ENCODE peak calls at places on chromosomes 5 and 9, in nine cellular contexts. One of them, this sample, is unnamed. For H3K9me3, the result is how much of the 10 kb centered on the place peaks cover.

GRCh38 chr5:59893436-59894227 is at the start of gene PDE4D:
- DNase-seq in T-helper 17 cell: no peak
- DNase-seq in tibial artery: peak
- DNase-seq in heart left ventricle: peak
- DNase-seq in OCI-LY7: no peak
- DNase-seq in breast epithelium: peak
- DNase-seq in fibroblast of lung: peak
- DNase-seq in A549: peak
- DNase-seq in GM23248: peak
- DNase-seq in this sample: no peak

GRCh38 chr5:34474573-34475021 is 181.5 kb upstream of the RAI14 start:
- DNase-seq in T-helper 17 cell: no peak
- DNase-seq in tibial artery: no peak
- DNase-seq in heart left ventricle: no peak
- DNase-seq in OCI-LY7: peak
- DNase-seq in breast epithelium: no peak
- DNase-seq in fibroblast of lung: peak
- DNase-seq in A549: peak
- DNase-seq in GM23248: peak
- DNase-seq in this sample: no peak

GRCh38 chr9:125025584-125025983 is 84.7 kb upstream of the GOLGA1 start:
- DNase-seq in T-helper 17 cell: no peak
- DNase-seq in tibial artery: no peak
- DNase-seq in heart left ventricle: no peak
- DNase-seq in OCI-LY7: no peak
- DNase-seq in breast epithelium: no peak
- DNase-seq in fibroblast of lung: peak
- DNase-seq in A549: no peak
- DNase-seq in GM23248: no peak
- DNase-seq in this sample: no peak

GRCh38 chr5:64040496-64040895 is 78.3 kb upstream of the HTR1A start:
- DNase-seq in T-helper 17 cell: no peak
- DNase-seq in tibial artery: no peak
- DNase-seq in heart left ventricle: no peak
- DNase-seq in OCI-LY7: no peak
- DNase-seq in breast epithelium: no peak
- DNase-seq in fibroblast of lung: no peak
- DNase-seq in A549: no peak
- DNase-seq in GM23248: peak
- DNase-seq in this sample: no peak

GRCh38 chr5:89735108-89735507 is 674.4 kb downstream of the CETN3 start:
- DNase-seq in T-helper 17 cell: no peak
- DNase-seq in tibial artery: no peak
- DNase-seq in heart left ventricle: no peak
- DNase-seq in OCI-LY7: no peak
- DNase-seq in breast epithelium: no peak
- DNase-seq in fibroblast of lung: peak
- DNase-seq in A549: no peak
- DNase-seq in GM23248: peak
- DNase-seq in this sample: no peak

GRCh38 chr9:123418506-123418905 is 62.5 kb downstream of the CRB2 start:
- DNase-seq in T-helper 17 cell: no peak
- DNase-seq in tibial artery: peak
- DNase-seq in heart left ventricle: no peak
- DNase-seq in OCI-LY7: no peak
- DNase-seq in breast epithelium: peak
- DNase-seq in fibroblast of lung: no peak
- DNase-seq in A549: no peak
- DNase-seq in GM23248: no peak
- DNase-seq in this sample: no peak

GRCh38 chr5:160064979-160065619 is 54.2 kb downstream of the PWWP2A start:
- DNase-seq in T-helper 17 cell: no peak
- DNase-seq in tibial artery: no peak
- DNase-seq in heart left ventricle: no peak
- DNase-seq in OCI-LY7: no peak
- DNase-seq in breast epithelium: no peak
- DNase-seq in fibroblast of lung: no peak
- DNase-seq in A549: no peak
- DNase-seq in GM23248: no peak
- DNase-seq in this sample: no peak

GRCh38 chr9:38145526-38146053 is 76.6 kb upstream of the SHB start:
- DNase-seq in T-helper 17 cell: no peak
- DNase-seq in tibial artery: no peak
- DNase-seq in heart left ventricle: no peak
- DNase-seq in OCI-LY7: no peak
- DNase-seq in breast epithelium: no peak
- DNase-seq in fibroblast of lung: no peak
- DNase-seq in A549: no peak
- DNase-seq in GM23248: no peak
- DNase-seq in this sample: no peak

GRCh38 chr5:136686192-136686872 is 321.0 kb upstream of the TRPC7 start:
- DNase-seq in T-helper 17 cell: no peak
- DNase-seq in tibial artery: no peak
- DNase-seq in heart left ventricle: no peak
- DNase-seq in OCI-LY7: peak
- DNase-seq in breast epithelium: no peak
- DNase-seq in fibroblast of lung: peak
- DNase-seq in A549: no peak
- DNase-seq in GM23248: peak
- DNase-seq in this sample: no peak

GRCh38 chr5:131767891-131768290 is 28.9 kb downstream of the FNIP1 start:
- DNase-seq in T-helper 17 cell: no peak
- DNase-seq in tibial artery: no peak
- DNase-seq in heart left ventricle: no peak
- DNase-seq in OCI-LY7: no peak
- DNase-seq in breast epithelium: no peak
- DNase-seq in fibroblast of lung: no peak
- DNase-seq in A549: no peak
- DNase-seq in GM23248: no peak
- DNase-seq in this sample: no peak

GRCh38 chr9:38621434-38622082 is 1.2 kb upstream of the ANKRD18A start:
- DNase-seq in T-helper 17 cell: peak
- DNase-seq in tibial artery: no peak
- DNase-seq in heart left ventricle: no peak
- DNase-seq in OCI-LY7: no peak
- DNase-seq in breast epithelium: no peak
- DNase-seq in fibroblast of lung: no peak
- DNase-seq in A549: no peak
- DNase-seq in GM23248: no peak
- DNase-seq in this sample: no peak

GRCh38 chr9:98326402-98327248 is 71.2 kb upstream of the TBC1D2 start:
- DNase-seq in T-helper 17 cell: no peak
- DNase-seq in tibial artery: no peak
- DNase-seq in heart left ventricle: no peak
- DNase-seq in OCI-LY7: peak
- DNase-seq in breast epithelium: no peak
- DNase-seq in fibroblast of lung: peak
- DNase-seq in A549: no peak
- DNase-seq in GM23248: peak
- DNase-seq in this sample: no peak

GRCh38 chr9:70079364-70080103 is 35.9 kb downstream of the MAMDC2 start:
- DNase-seq in T-helper 17 cell: no peak
- DNase-seq in tibial artery: no peak
- DNase-seq in heart left ventricle: no peak
- DNase-seq in OCI-LY7: no peak
- DNase-seq in breast epithelium: no peak
- DNase-seq in fibroblast of lung: peak
- DNase-seq in A549: no peak
- DNase-seq in GM23248: peak
- DNase-seq in this sample: no peak

GRCh38 chr5:175809531-175810121 is 61.8 kb upstream of the CPLX2 start:
- DNase-seq in T-helper 17 cell: no peak
- DNase-seq in tibial artery: no peak
- DNase-seq in heart left ventricle: no peak
- DNase-seq in OCI-LY7: no peak
- DNase-seq in breast epithelium: no peak
- DNase-seq in fibroblast of lung: peak
- DNase-seq in A549: peak
- DNase-seq in GM23248: peak
- DNase-seq in this sample: no peak

GRCh38 chr9:127689332-127690000 is 17.3 kb upstream of the CFAP157 start:
- DNase-seq in T-helper 17 cell: no peak
- DNase-seq in tibial artery: no peak
- DNase-seq in heart left ventricle: no peak
- DNase-seq in OCI-LY7: no peak
- DNase-seq in breast epithelium: no peak
- DNase-seq in fibroblast of lung: no peak
- DNase-seq in A549: no peak
- DNase-seq in GM23248: no peak
- DNase-seq in this sample: no peak

GRCh38 chr5:37576496-37576895 is 197.4 kb downstream of the WDR70 start:
- DNase-seq in T-helper 17 cell: no peak
- DNase-seq in tibial artery: no peak
- DNase-seq in heart left ventricle: no peak
- DNase-seq in OCI-LY7: no peak
- DNase-seq in breast epithelium: no peak
- DNase-seq in fibroblast of lung: no peak
- DNase-seq in A549: no peak
- DNase-seq in GM23248: no peak
- DNase-seq in this sample: no peak

GRCh38 chr5:143053780-143054179 is 283.6 kb downstream of the ARHGAP26 start:
- DNase-seq in T-helper 17 cell: no peak
- DNase-seq in tibial artery: no peak
- DNase-seq in heart left ventricle: no peak
- DNase-seq in OCI-LY7: no peak
- DNase-seq in breast epithelium: no peak
- DNase-seq in fibroblast of lung: no peak
- DNase-seq in A549: no peak
- DNase-seq in GM23248: no peak
- DNase-seq in this sample: no peak

GRCh38 chr5:158414780-158415179 is 555.8 kb upstream of the CLINT1 start:
- DNase-seq in T-helper 17 cell: no peak
- DNase-seq in tibial artery: no peak
- DNase-seq in heart left ventricle: no peak
- DNase-seq in OCI-LY7: no peak
- DNase-seq in breast epithelium: no peak
- DNase-seq in fibroblast of lung: peak
- DNase-seq in A549: no peak
- DNase-seq in GM23248: peak
- DNase-seq in this sample: no peak
- H3K9me3 ChIP-seq in T-helper 17 cell: under half
- H3K9me3 ChIP-seq in tibial artery: under half
- H3K9me3 ChIP-seq in heart left ventricle: under half
- H3K9me3 ChIP-seq in OCI-LY7: under half
- H3K9me3 ChIP-seq in breast epithelium: under half
- H3K9me3 ChIP-seq in fibroblast of lung: under half
- H3K9me3 ChIP-seq in A549: under half
- H3K9me3 ChIP-seq in GM23248: under half
- H3K9me3 ChIP-seq in this sample: under half

DNA sequence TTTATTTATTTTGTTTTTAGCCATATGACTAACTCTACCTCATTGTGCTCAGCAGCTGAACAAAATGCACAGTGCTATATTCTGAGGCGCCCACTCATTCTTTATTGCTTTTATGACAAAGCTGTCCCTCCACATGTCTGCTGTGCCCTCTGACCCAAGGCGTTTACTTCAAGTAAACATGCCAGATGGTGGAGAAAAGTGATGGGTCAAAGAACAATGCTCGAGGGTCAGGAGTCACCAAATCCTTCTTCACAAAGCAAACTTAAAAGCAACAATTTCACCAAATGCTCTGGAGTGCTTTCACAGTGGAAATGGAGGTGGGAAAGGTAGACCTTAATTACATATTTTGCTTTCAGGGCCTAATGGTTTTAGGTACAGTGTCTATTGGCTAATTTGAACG is 215.3 kb upstream of the ELAVL2 start:
- DNase-seq in T-helper 17 cell: no peak
- DNase-seq in tibial artery: no peak
- DNase-seq in heart left ventricle: no peak
- DNase-seq in OCI-LY7: no peak
- DNase-seq in breast epithelium: no peak
- DNase-seq in fibroblast of lung: no peak
- DNase-seq in A549: no peak
- DNase-seq in GM23248: no peak
- DNase-seq in this sample: no peak
- H3K9me3 ChIP-seq in T-helper 17 cell: under half
- H3K9me3 ChIP-seq in tibial artery: under half
- H3K9me3 ChIP-seq in heart left ventricle: under half
- H3K9me3 ChIP-seq in OCI-LY7: under half
- H3K9me3 ChIP-seq in breast epithelium: under half
- H3K9me3 ChIP-seq in fibroblast of lung: under half
- H3K9me3 ChIP-seq in A549: under half
- H3K9me3 ChIP-seq in GM23248: under half
- H3K9me3 ChIP-seq in this sample: under half

GRCh38 chr9:5650356-5651105 is 21.6 kb downstream of the RIC1 start:
- DNase-seq in T-helper 17 cell: no peak
- DNase-seq in tibial artery: no peak
- DNase-seq in heart left ventricle: no peak
- DNase-seq in OCI-LY7: no peak
- DNase-seq in breast epithelium: no peak
- DNase-seq in fibroblast of lung: no peak
- DNase-seq in A549: no peak
- DNase-seq in GM23248: no peak
- DNase-seq in this sample: no peak

GRCh38 chr9:5652810-5653209 is 23.9 kb downstream of the RIC1 start:
- DNase-seq in T-helper 17 cell: no peak
- DNase-seq in tibial artery: no peak
- DNase-seq in heart left ventricle: no peak
- DNase-seq in OCI-LY7: no peak
- DNase-seq in breast epithelium: no peak
- DNase-seq in fibroblast of lung: peak
- DNase-seq in A549: no peak
- DNase-seq in GM23248: peak
- DNase-seq in this sample: no peak

GRCh38 chr9:5651246-5651645 is 22.3 kb downstream of the RIC1 start:
- DNase-seq in T-helper 17 cell: no peak
- DNase-seq in tibial artery: no peak
- DNase-seq in heart left ventricle: no peak
- DNase-seq in OCI-LY7: no peak
- DNase-seq in breast epithelium: no peak
- DNase-seq in fibroblast of lung: no peak
- DNase-seq in A549: no peak
- DNase-seq in GM23248: no peak
- DNase-seq in this sample: no peak
- H3K9me3 ChIP-seq in T-helper 17 cell: under half
- H3K9me3 ChIP-seq in tibial artery: under half
- H3K9me3 ChIP-seq in heart left ventricle: under half
- H3K9me3 ChIP-seq in OCI-LY7: under half
- H3K9me3 ChIP-seq in breast epithelium: under half
- H3K9me3 ChIP-seq in fibroblast of lung: under half
- H3K9me3 ChIP-seq in A549: under half
- H3K9me3 ChIP-seq in GM23248: under half
- H3K9me3 ChIP-seq in this sample: under half

GRCh38 chr5:12335938-12336337 is 431.7 kb upstream of the CTNND2 start:
- DNase-seq in T-helper 17 cell: no peak
- DNase-seq in tibial artery: no peak
- DNase-seq in heart left ventricle: no peak
- DNase-seq in OCI-LY7: no peak
- DNase-seq in breast epithelium: no peak
- DNase-seq in fibroblast of lung: no peak
- DNase-seq in A549: no peak
- DNase-seq in GM23248: no peak
- DNase-seq in this sample: no peak

GRCh38 chr5:12332480-12332879 is 428.2 kb upstream of the CTNND2 start:
- DNase-seq in T-helper 17 cell: no peak
- DNase-seq in tibial artery: no peak
- DNase-seq in heart left ventricle: no peak
- DNase-seq in OCI-LY7: no peak
- DNase-seq in breast epithelium: no peak
- DNase-seq in fibroblast of lung: no peak
- DNase-seq in A549: no peak
- DNase-seq in GM23248: no peak
- DNase-seq in this sample: no peak

GRCh38 chr5:12330993-12331588 is 426.8 kb upstream of the CTNND2 start:
- DNase-seq in T-helper 17 cell: no peak
- DNase-seq in tibial artery: no peak
- DNase-seq in heart left ventricle: no peak
- DNase-seq in OCI-LY7: no peak
- DNase-seq in breast epithelium: no peak
- DNase-seq in fibroblast of lung: no peak
- DNase-seq in A549: no peak
- DNase-seq in GM23248: no peak
- DNase-seq in this sample: no peak

GRCh38 chr5:12330381-12330780 is 426.1 kb upstream of the CTNND2 start:
- DNase-seq in T-helper 17 cell: no peak
- DNase-seq in tibial artery: no peak
- DNase-seq in heart left ventricle: no peak
- DNase-seq in OCI-LY7: no peak
- DNase-seq in breast epithelium: no peak
- DNase-seq in fibroblast of lung: no peak
- DNase-seq in A549: no peak
- DNase-seq in GM23248: no peak
- DNase-seq in this sample: no peak
- H3K9me3 ChIP-seq in T-helper 17 cell: under half
- H3K9me3 ChIP-seq in tibial artery: under half
- H3K9me3 ChIP-seq in heart left ventricle: under half
- H3K9me3 ChIP-seq in OCI-LY7: under half
- H3K9me3 ChIP-seq in breast epithelium: under half
- H3K9me3 ChIP-seq in fibroblast of lung: under half
- H3K9me3 ChIP-seq in A549: under half
- H3K9me3 ChIP-seq in GM23248: under half
- H3K9me3 ChIP-seq in this sample: under half